ENCODE peak calls at places on chromosomes 7 and 10, in six cellular contexts. B, Z, C, J, Y and M are unnamed samples.

GRCh38 chr7:41058986-41059741 is 643.7 kb downstream of the INHBA start:
- DNase-seq in Y (no peak), J (no peak), C (no peak), B (no peak), Z (no peak), M (no peak)

GRCh38 chr10:112558476-112559166 is 111.6 kb downstream of the VTI1A start:
- DNase-seq in Z (no peak), C (no peak), Y (no peak), B (no peak), J (no peak), M (no peak)

GRCh38 chr7:74119831-74120230 is 36.2 kb downstream of the LIMK1 start:
- DNase-seq in B (no peak), Z (no peak), Y (no peak), J (no peak), C (no peak), M (no peak)

GRCh38 chr10:97376413-97376812 is 24.7 kb downstream of the RRP12 start:
- DNase-seq in C (no peak), Y (no peak), Z (no peak), J (no peak), B (no peak), M (no peak)

GRCh38 chr10:72097448-72098300 is 9.3 kb upstream of the SPOCK2 start:
- DNase-seq in Z (no peak), J (no peak), Y (peak), C (no peak), B (no peak), M (peak)

GRCh38 chr10:86263209-86263608 is 103.4 kb downstream of the GRID1 start:
- DNase-seq in Z (peak), C (no peak), J (no peak), B (peak), Y (no peak), M (no peak)

GRCh38 chr10:43160067-43160918 is 22.0 kb downstream of the CSGALNACT2 start:
- DNase-seq in B (no peak), J (no peak), Z (no peak), Y (no peak), C (no peak), M (no peak)

GRCh38 chr10:120184547-120185337 is 272.3 kb upstream of the PLPP4 start:
- DNase-seq in Y (no peak), B (no peak), C (no peak), Z (no peak), J (no peak), M (no peak)

GRCh38 chr10:46050956-46051355 is 4.9 kb upstream of the MSMB start:
- DNase-seq in Z (no peak), J (no peak), B (no peak), C (no peak), Y (no peak), M (no peak)

GRCh38 chr7:157826566-157826965 is 489.8 kb downstream of the DNAJB6 start:
- DNase-seq in J (no peak), B (no peak), Z (no peak), Y (no peak), C (no peak), M (no peak)

GRCh38 chr7:101854084-101854865 is 36.8 kb downstream of the CUX1 start:
- DNase-seq in B (no peak), C (no peak), Z (no peak), J (no peak), Y (no peak), M (no peak)

GRCh38 chr10:104232613-104233102 is 494 bp upstream of the CFAP43 start:
- DNase-seq in C (no peak), Z (peak), B (no peak), J (no peak), Y (no peak), M (no peak)

GRCh38 chr10:60646966-60647796 is 131.1 kb upstream of the CDK1 start:
- DNase-seq in Z (no peak), Y (peak), B (no peak), C (no peak), J (no peak), M (no peak)

GRCh38 chr10:77879065-77879464 is 47.5 kb downstream of the DLG5 start:
- DNase-seq in Z (no peak), Y (no peak), C (no peak), J (no peak), B (no peak), M (no peak)

GRCh38 chr7:108384721-108385483 is 71.3 kb downstream of the NRCAM start:
- DNase-seq in C (no peak), Z (no peak), Y (no peak), J (no peak), B (no peak), M (no peak)

GRCh38 chr10:102815790-102816549 is 21.2 kb downstream of the CYP17A1 start:
- DNase-seq in Y (peak), Z (peak), C (peak), B (no peak), J (peak), M (peak)
- TF ChIP-seq POLR2A in Y (peak), Z (peak), C (peak), B (peak), J (peak), M (no peak)

DNA sequence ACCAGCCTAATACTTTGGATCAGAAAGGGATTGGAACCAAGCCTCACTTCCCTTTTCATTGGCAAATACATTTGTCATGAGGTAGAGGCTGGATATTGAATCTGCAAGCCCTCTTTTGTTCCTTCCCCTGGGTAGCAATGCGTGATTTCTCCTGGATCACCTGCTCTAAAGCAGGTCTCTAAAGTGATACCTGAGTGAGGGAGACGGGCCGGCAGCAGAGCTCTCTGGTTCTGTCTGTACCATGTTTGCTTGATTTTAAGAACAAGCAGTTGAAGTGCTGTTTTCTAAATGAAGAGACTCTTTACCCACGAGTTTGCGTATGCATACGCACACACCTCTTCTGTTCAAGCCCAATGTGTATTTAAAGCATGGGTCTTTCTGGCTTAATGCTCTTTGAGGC is 41.1 kb downstream of the GARS1 start:
- DNase-seq in J (no peak), Y (no peak), Z (no peak), C (no peak), B (no peak), M (no peak)
- TF ChIP-seq POLR2A in J (no peak), Y (no peak), Z (no peak), C (no peak), B (no peak), M (no peak)

DNA sequence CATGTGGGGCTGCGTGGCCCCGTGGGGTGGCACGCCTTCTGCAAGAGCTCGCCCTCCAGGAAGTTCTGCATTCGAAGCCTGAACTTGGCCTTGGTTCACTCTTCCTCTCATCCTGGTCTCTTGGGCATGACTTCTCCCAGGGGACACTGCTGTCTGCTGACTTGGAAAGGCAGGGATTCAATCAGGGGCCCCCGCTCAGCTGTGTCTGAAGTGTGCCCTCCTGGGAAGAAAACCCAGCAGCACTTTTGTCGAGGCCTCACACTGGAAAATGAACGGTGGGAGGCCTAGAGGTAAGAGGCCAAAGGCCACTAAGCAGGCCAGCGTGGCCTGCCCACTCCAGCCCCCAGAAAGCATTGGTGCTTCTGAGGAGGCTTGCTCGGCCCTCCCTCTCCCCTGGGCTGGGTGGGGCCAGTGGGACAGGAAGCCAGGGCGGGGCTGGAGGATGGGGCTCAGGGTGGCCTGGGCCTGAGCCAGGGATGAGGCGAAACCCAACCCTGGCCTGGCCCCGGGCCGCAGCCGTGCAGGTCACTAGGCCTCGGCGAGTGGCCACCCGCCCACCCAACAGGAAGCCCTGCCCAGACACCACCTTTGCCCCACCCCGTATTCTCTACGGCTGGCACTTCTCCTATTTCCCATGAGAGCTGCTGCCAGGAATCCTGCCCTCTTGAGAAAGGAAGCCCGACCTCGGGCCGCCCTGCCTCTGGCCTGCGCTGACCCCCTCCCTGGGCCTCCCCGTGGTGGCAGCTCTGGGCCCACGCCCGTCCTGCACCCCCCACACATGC is 81.1 kb downstream of the ZMIZ1 start:
- DNase-seq in J (peak), C (peak), Y (peak), Z (peak), B (peak), M (peak)
- TF ChIP-seq POLR2A in J (no peak), C (no peak), Y (no peak), Z (no peak), B (no peak), M (peak)

GRCh38 chr10:4850400-4850799 is 24.4 kb downstream of the AKR1E2 start:
- DNase-seq in J (no peak), B (no peak), Y (no peak), Z (no peak), C (no peak), M (no peak)

GRCh38 chr10:4847580-4848020 is 21.6 kb downstream of the AKR1E2 start:
- DNase-seq in B (no peak), C (no peak), J (no peak), Y (no peak), Z (no peak), M (peak)

GRCh38 chr10:4849042-4849402 is 23.0 kb downstream of the AKR1E2 start:
- DNase-seq in J (no peak), Z (no peak), B (no peak), C (no peak), Y (no peak), M (no peak)

GRCh38 chr10:4849555-4850242 is 23.7 kb downstream of the AKR1E2 start:
- DNase-seq in J (peak), C (peak), Z (peak), Y (peak), B (peak), M (peak)

DNA sequence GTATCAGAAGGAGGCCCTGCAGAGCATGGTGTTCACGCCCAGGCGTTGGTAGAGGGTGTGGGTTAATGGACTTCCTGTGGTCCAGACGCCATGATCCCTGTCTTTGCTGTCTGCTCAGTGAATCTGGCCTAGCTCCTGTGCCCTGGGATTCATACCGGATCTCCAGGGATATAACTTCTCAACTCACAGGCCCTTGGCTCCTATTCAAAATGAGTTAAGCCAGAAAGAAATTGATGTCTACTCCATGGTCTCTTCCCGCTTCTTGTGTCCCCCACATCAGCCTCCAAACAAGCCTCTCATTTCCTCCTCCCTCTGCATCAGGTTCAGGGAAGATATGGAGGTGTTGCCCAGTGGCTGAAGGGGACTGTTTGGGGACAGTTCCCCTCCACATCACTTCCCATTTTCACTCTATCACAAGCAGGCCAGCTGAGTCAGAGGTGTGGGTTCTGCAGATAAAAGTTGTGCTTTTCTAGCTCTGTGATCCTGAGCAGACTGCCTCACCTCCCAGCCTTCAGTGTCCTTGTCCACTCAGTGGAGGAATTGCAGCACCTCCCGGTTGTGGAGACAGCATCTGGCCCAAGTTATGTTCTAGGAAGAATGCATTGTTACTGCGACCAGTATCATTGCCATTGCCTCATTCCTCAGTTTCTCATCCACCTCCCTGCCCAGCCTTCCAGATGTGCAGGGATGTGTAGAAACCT is 22.5 kb downstream of the AKR1E2 start:
- DNase-seq in Z (no peak), C (no peak), B (no peak), J (no peak), Y (no peak), M (no peak)
- TF ChIP-seq POLR2A in Z (no peak), C (no peak), B (no peak), J (no peak), Y (no peak), M (no peak)

GRCh38 chr10:127408733-127409132 is 140.4 kb upstream of the NPS start:
- DNase-seq in J (no peak), Y (no peak), Z (no peak), B (no peak), C (no peak), M (no peak)

GRCh38 chr10:127407551-127407950 is 141.6 kb upstream of the NPS start:
- DNase-seq in J (no peak), B (no peak), Y (no peak), Z (no peak), C (no peak), M (no peak)

GRCh38 chr10:127411062-127411461 is 138.0 kb upstream of the NPS start:
- DNase-seq in J (no peak), C (no peak), Y (no peak), Z (no peak), B (no peak), M (no peak)

GRCh38 chr10:127408115-127408710 is 140.9 kb upstream of the NPS start:
- DNase-seq in Y (no peak), B (no peak), J (no peak), C (no peak), Z (no peak), M (no peak)

DNA sequence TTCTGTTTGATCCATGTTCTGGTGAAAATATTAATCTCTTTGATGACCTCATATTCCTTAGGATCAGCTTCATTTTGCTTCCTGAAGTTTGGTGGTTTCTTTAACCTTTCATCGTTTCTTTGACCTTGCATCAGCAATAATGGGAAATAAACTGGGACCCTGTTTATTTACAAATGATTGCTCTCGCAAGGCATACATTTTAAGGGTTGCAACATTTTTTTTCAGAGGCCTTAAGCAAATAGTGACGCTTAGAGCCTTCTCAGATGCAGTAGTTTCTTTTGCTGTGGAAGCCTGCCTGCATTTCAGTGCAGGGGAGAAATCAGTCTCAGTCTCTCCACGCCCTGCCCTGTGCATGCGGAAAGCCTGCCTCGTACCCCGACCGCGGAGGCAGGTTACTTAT is 139.1 kb upstream of the NPS start:
- DNase-seq in J (no peak), Z (no peak), C (no peak), Y (no peak), B (no peak), M (no peak)
- TF ChIP-seq POLR2A in J (no peak), Z (no peak), C (no peak), Y (no peak), B (no peak), M (no peak)

GRCh38 chr7:106057962-106058901 is 53.9 kb downstream of the SYPL1 start:
- DNase-seq in C (no peak), Y (no peak), J (no peak), B (peak), Z (no peak), M (no peak)
- TF ChIP-seq POLR2A in C (no peak), Y (no peak), J (no peak), B (no peak), Z (no peak), M (no peak)

GRCh38 chr10:100009283-100009792 is 409 bp downstream of the DNMBP start:
- DNase-seq in B (peak), Y (peak), Z (no peak), C (peak), J (peak), M (no peak)
- TF ChIP-seq POLR2A in B (no peak), Y (no peak), Z (no peak), C (no peak), J (no peak), M (no peak)